ENCODE peak calls at places on chromosomes 2 and 18, in seven cellular contexts. B is IMR-90, S is PC-9, V is SK-N-SH, N is K562, L is neuronal stem cell, H is GM12878. J is an unnamed sample. For H3K36me3 and H3K9me3, the result is how much of the 10 kb centered on the place peaks cover.

GRCh38 chr18:45642802-45643201 is 27.5 kb downstream of the SLC14A2 start:
- DNase-seq in N (no peak), L (no peak), H (no peak), S (no peak), B (no peak), V (no peak), J (no peak)

GRCh38 chr2:100654611-100655010 is 91.8 kb downstream of the PDCL3 start:
- DNase-seq in H (no peak), L (no peak), N (no peak), B (no peak), V (no peak), S (no peak), J (no peak)

GRCh38 chr18:51654441-51655326 is 457.2 kb upstream of the MEX3C start:
- DNase-seq in B (no peak), L (peak), H (no peak), S (no peak), V (no peak), N (no peak), J (no peak)

GRCh38 chr18:43029414-43029813 is 86.1 kb downstream of the RIT2 start:
- DNase-seq in B (no peak), L (no peak), H (no peak), S (no peak), N (no peak), V (no peak), J (no peak)

GRCh38 chr2:54076577-54076976 is 38.8 kb upstream of the ACYP2 start:
- DNase-seq in N (peak), V (no peak), B (no peak), H (no peak), S (no peak), L (no peak), J (no peak)

GRCh38 chr18:77132369-77133050 is at the start of gene MBP:
- DNase-seq in H (no peak), L (no peak), N (no peak), S (peak), B (no peak), V (peak), J (peak)

GRCh38 chr18:62659698-62660097 is 55.6 kb upstream of the PHLPP1 start:
- DNase-seq in B (no peak), N (no peak), V (no peak), S (no peak), H (no peak), L (no peak), J (no peak)

GRCh38 chr2:227511955-227512354 is 40.0 kb downstream of the AGFG1 start:
- DNase-seq in L (no peak), B (no peak), V (no peak), N (no peak), H (no peak), S (no peak), J (no peak)

GRCh38 chr18:9575558-9575957 is 38.8 kb downstream of the PPP4R1 start:
- DNase-seq in N (peak), V (peak), H (no peak), S (peak), B (peak), L (peak), J (no peak)

GRCh38 chr18:79947054-79947755 is 4.2 kb downstream of the SLC66A2 start:
- DNase-seq in S (peak), L (no peak), H (no peak), V (no peak), N (no peak), B (peak), J (no peak)

GRCh38 chr2:150581717-150582472 is 94.4 kb upstream of the RND3 start:
- DNase-seq in L (no peak), H (no peak), V (no peak), N (no peak), S (no peak), B (peak), J (no peak)

GRCh38 chr2:150587547-150588209 is 100.2 kb upstream of the RND3 start:
- DNase-seq in H (no peak), N (no peak), V (no peak), L (no peak), S (no peak), B (peak), J (no peak)

GRCh38 chr2:150586858-150587257 is 99.4 kb upstream of the RND3 start:
- DNase-seq in N (no peak), L (no peak), B (peak), H (no peak), S (peak), V (no peak), J (no peak)

GRCh38 chr2:150585221-150585971 is 97.9 kb upstream of the RND3 start:
- DNase-seq in H (no peak), N (no peak), S (no peak), V (no peak), B (no peak), L (no peak), J (no peak)

DNA sequence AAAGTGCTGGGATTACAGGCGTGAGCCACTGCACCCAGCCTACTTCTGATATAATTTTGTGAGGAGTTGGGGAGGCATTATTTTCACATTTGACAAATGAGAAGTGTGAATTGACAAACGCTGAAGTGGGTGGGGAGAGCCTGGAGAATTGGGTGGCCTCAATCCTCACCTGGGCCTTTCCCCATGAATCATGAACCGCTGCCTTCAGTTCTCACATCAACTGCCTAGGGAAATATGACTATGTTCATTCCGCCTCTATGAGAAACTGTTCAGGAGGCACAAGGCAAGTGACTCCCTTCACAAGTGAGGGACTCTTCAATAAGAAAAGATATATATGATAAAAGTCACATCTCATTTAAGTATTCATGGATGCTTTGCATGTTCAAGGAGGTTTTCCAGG is 96.6 kb upstream of the RND3 start:
- DNase-seq in V (no peak), L (no peak), H (no peak), B (no peak), N (no peak), S (no peak), J (no peak)
- H3K36me3 ChIP-seq in V (under half), L (under half), H (under half), B (under half), N (under half), S (under half), J (under half)

GRCh38 chr2:220513573-220514288 is 886.3 kb downstream of the SLC4A3 start:
- DNase-seq in S (no peak), V (no peak), N (no peak), H (no peak), L (no peak), B (peak), J (no peak)
- H2AFZ ChIP-seq in S (no peak), V (no peak), N (no peak), H (no peak), L (no peak), B (no peak), J (no peak)

GRCh38 chr2:213669657-213670056 is 385.4 kb downstream of the SPAG16 start:
- DNase-seq in N (no peak), B (no peak), H (no peak), L (no peak), S (no peak), V (no peak), J (no peak)
- H3K9me3 ChIP-seq in N (under half), B (under half), H (under half), L (under half), S (under half), V (under half), J (under half)

DNA sequence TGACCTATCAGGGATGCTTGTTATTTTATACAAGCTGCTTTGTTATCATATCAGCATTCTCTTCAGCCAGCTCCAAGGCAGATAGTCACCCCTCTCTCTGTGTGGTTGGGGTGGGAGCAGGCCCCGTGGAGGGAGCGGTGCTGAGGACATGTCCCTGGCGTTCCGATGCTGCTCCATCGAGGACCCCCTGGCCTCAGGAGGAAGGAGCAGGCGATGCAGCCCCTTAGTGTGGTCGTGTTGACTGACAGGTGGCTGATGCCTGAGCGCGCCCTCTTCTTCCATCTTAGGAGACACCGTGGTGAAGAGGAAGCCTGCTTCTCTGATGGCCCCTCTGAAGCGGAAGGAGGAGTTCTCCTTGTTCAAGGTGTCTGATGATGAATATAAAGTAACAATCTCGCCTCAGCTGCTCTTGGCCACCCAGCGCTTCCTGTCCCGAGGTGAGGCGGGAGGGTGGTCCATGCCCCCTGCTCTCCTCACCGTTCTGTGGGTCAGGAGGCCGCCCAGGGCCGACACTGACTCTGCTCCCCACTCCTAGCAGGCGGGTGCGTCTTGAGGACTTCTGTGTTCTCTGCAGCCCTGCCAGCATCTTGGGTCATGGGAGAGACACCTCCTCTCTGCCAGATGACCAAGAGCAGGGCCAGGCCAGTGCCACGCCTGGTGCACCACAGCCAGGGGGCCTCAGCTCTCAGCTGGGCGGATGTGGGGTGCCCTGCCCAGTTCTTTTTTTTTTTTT is 10.6 kb downstream of the CNNM3 start:
- DNase-seq in V (no peak), N (no peak), L (no peak), B (no peak), S (no peak), H (no peak), J (no peak)
- H3K36me3 ChIP-seq in V (under half), N (half or more), L (under half), B (under half), S (under half), H (under half), J (half or more)

DNA sequence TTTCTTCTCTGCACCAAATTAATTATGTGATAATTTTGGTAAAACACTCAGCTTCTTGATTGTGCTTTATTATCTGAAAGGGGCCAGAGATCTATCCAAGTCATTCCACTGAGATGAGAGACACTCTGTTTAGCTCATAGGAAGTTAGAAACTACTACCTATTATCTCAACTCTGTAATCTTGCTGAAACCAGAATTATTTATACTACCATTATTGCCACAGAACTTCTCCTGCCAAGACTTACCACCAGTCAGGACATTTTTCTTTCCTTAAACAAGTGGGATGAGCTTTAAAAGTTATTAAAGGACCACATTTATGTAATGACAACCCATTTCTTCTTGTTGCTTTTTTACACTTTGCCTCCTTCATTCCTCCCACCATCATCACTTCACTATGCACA is 855.6 kb upstream of the PIK3C3 start:
- DNase-seq in V (no peak), S (no peak), N (no peak), B (peak), L (no peak), H (no peak), J (no peak)
- H2AFZ ChIP-seq in V (no peak), S (no peak), N (no peak), B (no peak), L (no peak), H (no peak), J (no peak)

DNA sequence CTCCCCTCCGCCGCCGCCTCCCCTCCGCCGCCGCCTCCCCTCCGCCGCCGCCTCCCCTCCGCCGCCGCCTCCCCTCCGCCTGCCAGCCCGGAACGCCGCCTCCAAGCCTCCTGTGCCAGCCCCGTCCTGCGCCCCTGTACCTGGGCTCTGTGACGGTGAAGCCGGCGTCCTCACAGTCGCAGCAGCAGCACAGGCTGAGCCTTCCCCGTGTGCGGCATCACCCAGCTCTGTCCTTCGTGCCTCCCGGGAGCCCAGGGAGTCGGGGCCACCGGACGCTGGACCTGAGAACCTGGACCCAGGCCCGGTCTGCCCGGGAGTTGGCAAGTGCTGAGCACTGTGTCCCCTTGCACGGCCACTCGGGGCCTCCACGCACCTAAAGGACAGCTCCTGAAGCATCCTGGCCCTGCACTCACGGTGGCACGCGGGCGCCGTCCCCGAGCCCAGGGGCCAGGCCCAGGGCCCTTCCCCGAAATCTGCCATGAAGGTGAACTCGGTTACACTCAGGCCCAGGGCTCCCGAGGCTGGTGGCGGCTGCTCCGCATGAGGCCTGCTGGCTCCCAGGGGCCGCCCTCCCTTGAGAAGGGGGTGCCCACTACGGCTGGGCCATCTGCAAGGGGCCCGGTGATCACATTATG is 32.9 kb downstream of the RTP5 start:
- DNase-seq in L (no peak), B (no peak), H (no peak), N (no peak), S (no peak), V (no peak), J (no peak)
- H3K9me3 ChIP-seq in L (under half), B (under half), H (under half), N (under half), S (under half), V (under half), J (under half)